ENCODE peak calls at places on chromosomes 11 and 22, in six cellular contexts. A, X, L, U, J and T are unnamed samples. For H3K4me1, the result is how much of the 10 kb centered on the place peaks cover.

GRCh38 chr11:101741479-101742175 is 157.8 kb upstream of the TRPC6 start:
- DNase-seq in A (no peak), X (no peak), L (no peak), U (no peak), J (no peak), T (no peak)

GRCh38 chr11:71518506-71519471 is 8.3 kb upstream of the KRTAP5-7 start:
- DNase-seq in A (no peak), X (no peak), L (no peak), U (no peak), J (no peak), T (no peak)

GRCh38 chr11:122678406-122678805 is 22.9 kb downstream of the UBASH3B start:
- DNase-seq in A (no peak), X (no peak), L (no peak), U (no peak), J (no peak), T (no peak)

GRCh38 chr11:25890626-25891250 is 441.2 kb upstream of the ANO3 start:
- DNase-seq in A (no peak), X (no peak), L (no peak), U (no peak), J (no peak), T (no peak)

GRCh38 chr11:126464796-126465195 is 109.3 kb downstream of the ST3GAL4 start:
- DNase-seq in A (no peak), X (peak), L (no peak), U (no peak), J (no peak), T (no peak)

GRCh38 chr11:59866397-59866796 is at the start of gene TCN1:
- DNase-seq in A (no peak), X (no peak), L (no peak), U (no peak), J (no peak), T (no peak)

GRCh38 chr22:36316419-36316818 is 63.5 kb downstream of the APOL1 start:
- DNase-seq in A (no peak), X (peak), L (no peak), U (no peak), J (no peak), T (no peak)

GRCh38 chr11:22192289-22192641 is 620 bp upstream of the ANO5 start:
- DNase-seq in A (no peak), X (peak), L (no peak), U (no peak), J (no peak), T (no peak)

GRCh38 chr22:45878901-45879551 is 97.9 kb downstream of the WNT7B start:
- DNase-seq in A (no peak), X (peak), L (no peak), U (no peak), J (no peak), T (no peak)

GRCh38 chr11:115151010-115151409 is 353.2 kb downstream of the CADM1 start:
- DNase-seq in A (no peak), X (no peak), L (no peak), U (no peak), J (no peak), T (no peak)

GRCh38 chr11:73359341-73359740 is 16.9 kb upstream of the RELT start:
- DNase-seq in A (peak), X (peak), L (no peak), U (no peak), J (no peak), T (no peak)

GRCh38 chr11:66081505-66081904 is 11.4 kb downstream of the PACS1 start:
- DNase-seq in A (no peak), X (peak), L (no peak), U (no peak), J (peak), T (peak)

GRCh38 chr22:31229402-31230140 is 17.5 kb downstream of the LIMK2 start:
- DNase-seq in A (peak), X (peak), L (peak), U (no peak), J (no peak), T (no peak)

GRCh38 chr22:37487129-37487528 is 945 bp upstream of the MFNG start:
- DNase-seq in A (no peak), X (no peak), L (no peak), U (no peak), J (no peak), T (no peak)

GRCh38 chr11:95152878-95153856 is 63.5 kb downstream of the ENDOD1 start:
- DNase-seq in A (no peak), X (no peak), L (no peak), U (no peak), J (no peak), T (peak)

GRCh38 chr11:33920838-33921613 is 29.1 kb upstream of the LMO2 start:
- DNase-seq in A (no peak), X (no peak), L (no peak), U (no peak), J (no peak), T (no peak)

GRCh38 chr11:57444362-57445074 is 15.8 kb upstream of the RTN4RL2 start:
- DNase-seq in A (no peak), X (no peak), L (no peak), U (no peak), J (no peak), T (no peak)

GRCh38 chr22:45164217-45165123 is 745 bp downstream of the NUP50 start:
- DNase-seq in A (peak), X (peak), L (peak), U (no peak), J (no peak), T (peak)

GRCh38 chr11:18650859-18651557 is 16.9 kb upstream of the SPTY2D1 start:
- DNase-seq in A (no peak), X (peak), L (peak), U (no peak), J (peak), T (peak)

GRCh38 chr11:63321723-63322122 is 47.9 kb upstream of the SLC22A9 start:
- DNase-seq in A (no peak), X (no peak), L (no peak), U (no peak), J (no peak), T (no peak)

GRCh38 chr11:106276859-106277436 is 199.5 kb downstream of the AASDHPPT start:
- DNase-seq in A (no peak), X (no peak), L (peak), U (no peak), J (no peak), T (no peak)

GRCh38 chr11:73152861-73153483 is 10.9 kb upstream of the FCHSD2 start:
- DNase-seq in A (no peak), X (no peak), L (no peak), U (no peak), J (no peak), T (peak)

GRCh38 chr22:39215070-39215396 is 29.7 kb downstream of the PDGFB start:
- DNase-seq in A (no peak), X (no peak), L (no peak), U (no peak), J (no peak), T (no peak)

GRCh38 chr22:39214383-39215069 is 30.3 kb downstream of the PDGFB start:
- DNase-seq in A (peak), X (no peak), L (no peak), U (no peak), J (no peak), T (no peak)

GRCh38 chr22:39215430-39216142 is 29.2 kb downstream of the PDGFB start:
- DNase-seq in A (peak), X (no peak), L (no peak), U (no peak), J (no peak), T (peak)

GRCh38 chr22:39214006-39214382 is 30.8 kb downstream of the PDGFB start:
- DNase-seq in A (peak), X (no peak), L (no peak), U (no peak), J (no peak), T (no peak)

DNA sequence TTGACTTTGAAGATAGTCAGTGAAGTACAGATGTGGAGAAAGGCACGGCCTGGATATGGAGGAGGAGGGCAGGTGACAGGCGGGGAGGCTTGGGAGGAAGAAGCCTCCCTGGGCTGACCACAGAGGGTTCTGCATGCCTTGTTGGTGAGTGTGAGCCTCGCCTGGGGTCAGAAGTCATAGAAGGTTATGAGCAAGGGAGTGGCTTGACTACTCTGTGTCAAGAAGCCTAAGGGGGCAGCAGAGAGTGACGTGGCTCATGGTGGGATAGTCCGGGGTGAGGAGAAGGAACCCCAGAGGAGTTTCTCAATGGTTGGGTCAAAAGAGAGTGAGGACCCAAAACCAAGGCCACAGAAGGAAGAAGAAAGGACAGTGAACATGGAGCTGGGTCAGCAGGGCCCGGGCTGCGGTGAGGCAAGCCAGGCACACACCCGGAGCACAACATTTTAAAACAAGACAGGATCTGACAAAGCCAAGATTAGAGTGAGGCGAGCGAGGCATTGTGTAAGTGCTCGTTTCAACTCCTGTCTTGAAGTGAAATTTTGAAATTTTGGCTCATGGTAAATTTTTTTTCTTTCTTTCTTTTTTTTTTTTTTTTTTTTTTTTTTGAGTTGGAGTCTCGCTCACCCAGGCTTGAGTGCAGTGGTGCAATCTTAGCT is 31.9 kb downstream of the PDGFB start:
- DNase-seq in A (peak), X (no peak), L (peak), U (no peak), J (no peak), T (no peak)
- H3K4me1 ChIP-seq in A (under half), X (under half), L (under half), U (under half), J (under half), T (under half)

DNA sequence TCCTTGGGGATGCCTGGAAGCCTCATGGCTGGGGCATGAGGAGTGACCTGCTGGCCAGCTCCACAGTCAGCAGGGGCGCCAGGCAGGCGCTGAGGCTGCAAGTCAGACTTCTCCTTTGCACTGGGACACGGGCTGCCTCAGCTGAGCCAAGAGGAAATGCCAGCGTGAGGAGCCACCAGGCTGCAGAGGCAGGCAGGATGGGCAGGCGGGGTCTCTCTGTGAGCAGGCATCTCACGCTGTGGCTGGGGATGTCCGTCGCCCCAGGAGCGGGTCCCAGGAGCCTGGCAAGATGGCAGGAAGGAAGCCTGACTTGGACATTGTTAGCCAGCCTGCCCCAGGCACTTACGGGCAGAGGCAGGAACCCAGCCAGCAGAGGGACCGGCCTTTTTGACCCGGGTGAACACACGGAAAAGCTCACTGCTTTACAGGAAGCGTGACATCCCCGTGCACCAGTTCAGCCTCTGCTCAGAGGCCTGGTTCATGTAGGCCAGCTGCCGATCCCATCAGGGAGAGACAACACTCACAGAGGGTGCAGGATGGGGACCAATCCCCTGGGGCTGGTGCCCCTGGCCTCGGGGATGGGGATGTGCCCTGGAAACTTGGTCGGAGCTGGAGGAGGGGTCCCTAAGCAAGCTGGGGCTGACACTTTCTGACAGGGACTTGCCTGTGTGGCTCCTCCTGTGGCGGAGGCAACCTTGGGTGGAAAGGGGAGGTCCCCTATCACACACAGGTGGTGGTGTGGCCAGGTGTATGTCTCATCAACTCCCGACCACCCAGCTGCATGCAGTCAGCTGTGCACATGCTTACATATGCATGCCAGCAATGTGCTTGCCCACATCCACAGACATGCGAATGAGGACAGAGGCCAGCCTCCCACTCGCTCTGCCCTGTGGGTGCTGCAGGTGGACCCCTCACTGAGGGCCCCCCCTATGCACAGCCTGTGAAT is 10.0 kb downstream of the GNB1L start:
- DNase-seq in A (peak), X (peak), L (no peak), U (no peak), J (peak), T (no peak)
- H3K27ac ChIP-seq in A (peak), X (peak), L (no peak), U (peak), J (no peak), T (no peak)

GRCh38 chr11:47510231-47510630 is 42.7 kb downstream of the CELF1 start:
- DNase-seq in A (no peak), X (no peak), L (no peak), U (no peak), J (no peak), T (no peak)
- H3K4me1 ChIP-seq in A (under half), X (under half), L (under half), U (under half), J (under half), T (half or more)

GRCh38 chr11:45684440-45684839 is 19.0 kb upstream of the CHST1 start:
- DNase-seq in A (no peak), X (no peak), L (no peak), U (no peak), J (no peak), T (no peak)
- H3K27ac ChIP-seq in A (no peak), X (no peak), L (no peak), U (no peak), J (no peak), T (no peak)

GRCh38 chr22:28978158-28978557 is 83.5 kb downstream of the C22orf31 start:
- DNase-seq in A (peak), X (peak), L (no peak), U (no peak), J (no peak), T (no peak)
- H3K4me1 ChIP-seq in A (under half), X (under half), L (under half), U (under half), J (under half), T (under half)

GRCh38 chr11:68038718-68039525 is at the start of gene TCIRG1:
- DNase-seq in A (peak), X (peak), L (peak), U (peak), J (peak), T (peak)
- H3K27ac ChIP-seq in A (peak), X (peak), L (peak), U (peak), J (peak), T (peak)

GRCh38 chr11:1303973-1304372 is 5.5 kb downstream of the TOLLIP start:
- DNase-seq in A (peak), X (peak), L (peak), U (no peak), J (peak), T (no peak)

GRCh38 chr11:1302461-1303073 is 6.9 kb downstream of the TOLLIP start:
- DNase-seq in A (no peak), X (peak), L (no peak), U (no peak), J (peak), T (no peak)

GRCh38 chr11:1302041-1302460 is 7.4 kb downstream of the TOLLIP start:
- DNase-seq in A (no peak), X (peak), L (no peak), U (no peak), J (peak), T (no peak)

GRCh38 chr11:1304376-1304775 is 5.1 kb downstream of the TOLLIP start:
- DNase-seq in A (no peak), X (no peak), L (no peak), U (no peak), J (peak), T (no peak)

DNA sequence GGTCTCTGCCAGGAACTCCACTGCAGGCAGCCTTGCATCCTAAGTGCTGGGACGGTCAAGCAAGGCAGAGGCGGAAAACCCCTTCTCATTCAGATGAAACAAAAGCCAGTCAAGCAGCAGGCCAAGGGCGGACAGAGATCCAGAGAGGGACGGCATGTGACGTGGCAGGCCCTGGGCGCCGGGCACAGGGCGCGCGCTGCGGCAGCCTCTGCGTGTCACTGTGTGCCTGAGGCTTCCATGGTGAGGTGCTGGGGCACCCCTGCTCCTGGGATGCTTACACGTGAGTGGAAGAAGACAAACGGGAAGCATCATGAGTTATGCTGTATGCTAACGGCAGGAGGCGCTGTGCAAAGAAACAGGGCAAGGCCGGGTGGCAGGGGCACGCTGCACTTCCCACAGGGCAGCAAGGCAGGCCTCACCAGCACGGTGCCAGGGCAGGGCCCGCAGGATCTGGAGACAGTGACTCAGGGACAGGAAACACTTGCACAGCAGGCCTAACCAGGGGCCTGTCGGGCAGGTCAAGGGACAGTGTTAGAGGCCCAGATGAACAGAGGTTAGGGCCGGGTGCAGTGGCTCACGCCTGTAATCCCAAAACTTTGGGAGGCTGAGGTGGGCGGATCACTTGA is 6.1 kb downstream of the TOLLIP start:
- DNase-seq in A (no peak), X (peak), L (no peak), U (no peak), J (peak), T (no peak)
- H3K4me1 ChIP-seq in A (under half), X (under half), L (under half), U (under half), J (half or more), T (under half)